ENCODE peak calls at places on chromosomes 13 and 19, in eight cellular contexts. I is PC-3, V is gastrocnemius medialis, X is stomach, L is body of pancreas, G is retinal pigment epithelial cell, O is left ventricle myocardium inferior, K is heart left ventricle. J is an unnamed sample.

GRCh38 chr19:33604651-33605050 is 17.1 kb upstream of the CHST8 start:
- DNase-seq in I (no peak), V (no peak), X (peak), L (no peak), G (no peak), O (no peak), K (no peak), J (no peak)

GRCh38 chr19:51681286-51681956 is 11.7 kb upstream of the SPACA6 start:
- DNase-seq in I (peak), V (no peak), X (no peak), L (no peak), G (no peak), O (no peak), K (no peak), J (no peak)

GRCh38 chr13:97242755-97243497 is 20.8 kb downstream of the MBNL2 start:
- DNase-seq in I (no peak), V (no peak), X (no peak), L (no peak), G (no peak), O (no peak), K (no peak), J (no peak)

GRCh38 chr13:108278466-108278865 is 8.9 kb downstream of the TNFSF13B start:
- DNase-seq in I (no peak), V (no peak), X (no peak), L (no peak), G (no peak), O (no peak), K (no peak), J (no peak)

GRCh38 chr19:49475995-49476880 is 2.2 kb downstream of the FLT3LG start:
- DNase-seq in I (no peak), V (no peak), X (no peak), L (no peak), G (no peak), O (no peak), K (no peak), J (no peak)

GRCh38 chr19:31214997-31215396 is 134.2 kb downstream of the TSHZ3 start:
- DNase-seq in I (peak), V (no peak), X (no peak), L (no peak), G (no peak), O (no peak), K (no peak), J (no peak)

GRCh38 chr19:36010402-36010801 is 1.8 kb upstream of the SYNE4 start:
- DNase-seq in I (no peak), V (no peak), X (no peak), L (no peak), G (no peak), O (no peak), K (no peak), J (no peak)

GRCh38 chr19:49808762-49809154 is 4.3 kb downstream of the FUZ start:
- DNase-seq in I (peak), V (peak), X (peak), L (peak), G (peak), O (peak), K (peak), J (peak)

GRCh38 chr13:50078512-50079277 is 63.5 kb downstream of the KCNRG start:
- DNase-seq in I (no peak), V (no peak), X (no peak), L (no peak), G (no peak), O (no peak), K (no peak), J (no peak)

GRCh38 chr13:55410398-55411330 is 1730.1 kb upstream of the PRR20A start:
- DNase-seq in I (no peak), V (no peak), X (no peak), L (no peak), G (no peak), O (no peak), K (no peak), J (no peak)
- TF ChIP-seq CTCF in I (no peak), V (no peak), X (no peak), L (no peak), G (no peak), O (no peak), K (no peak), J (no peak)

GRCh38 chr19:2695288-2695866 is 7.1 kb downstream of the GNG7 start:
- DNase-seq in I (no peak), V (no peak), X (no peak), L (peak), G (peak), O (peak), K (peak), J (no peak)

GRCh38 chr19:2690856-2691255 is 11.6 kb downstream of the GNG7 start:
- DNase-seq in I (no peak), V (no peak), X (no peak), L (no peak), G (no peak), O (no peak), K (no peak), J (no peak)

GRCh38 chr19:2694196-2694595 is 8.3 kb downstream of the GNG7 start:
- DNase-seq in I (no peak), V (no peak), X (no peak), L (no peak), G (no peak), O (no peak), K (no peak), J (no peak)

GRCh38 chr19:2691951-2692350 is 10.5 kb downstream of the GNG7 start:
- DNase-seq in I (no peak), V (no peak), X (no peak), L (no peak), G (no peak), O (no peak), K (no peak), J (no peak)

DNA sequence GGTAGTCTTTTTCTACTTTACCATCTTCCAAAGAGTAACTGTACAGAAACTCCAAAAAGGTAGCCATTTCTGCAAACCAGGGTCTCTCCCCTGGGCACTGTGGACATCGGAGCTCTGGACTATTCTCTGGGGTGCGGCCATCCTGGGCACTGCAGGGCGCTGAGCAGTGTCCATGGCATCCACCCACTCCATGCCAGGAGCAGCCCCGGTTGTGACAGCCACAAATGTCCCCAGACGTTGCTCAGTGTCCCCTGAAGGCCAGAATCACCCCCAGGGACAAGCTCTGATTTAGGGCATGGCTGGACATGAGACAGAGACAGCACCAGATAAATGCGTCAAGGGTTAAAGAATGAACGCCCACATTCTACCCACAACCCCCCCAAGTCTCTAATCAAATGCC is 9.0 kb downstream of the GNG7 start:
- DNase-seq in I (no peak), V (no peak), X (no peak), L (no peak), G (no peak), O (no peak), K (no peak), J (no peak)
- H3K4me3 ChIP-seq in I (no peak), V (no peak), X (no peak), L (no peak), G (no peak), O (no peak), K (no peak), J (no peak)

GRCh38 chr13:33751151-33751550 is 66.8 kb upstream of the RFC3 start:
- DNase-seq in I (no peak), V (no peak), X (no peak), L (no peak), G (peak), O (no peak), K (no peak), J (no peak)
- TF ChIP-seq CTCF in I (no peak), V (no peak), X (no peak), L (no peak), G (no peak), O (no peak), K (no peak), J (no peak)

GRCh38 chr19:39987167-39987566 is 9.7 kb upstream of the ZNF546 start:
- DNase-seq in I (no peak), V (no peak), X (no peak), L (no peak), G (no peak), O (no peak), K (no peak), J (no peak)
- H3K4me3 ChIP-seq in I (no peak), V (no peak), X (no peak), L (no peak), G (no peak), O (no peak), K (no peak), J (no peak)